ENCODE peak calls at places on chromosomes 13 and 19, in seven cellular contexts. V is upper lobe of right lung; S is fibroblast of mammary gland; N is CD8-positive, alpha-beta T cell; R is tibial artery; M is Peyer's patch; W is astrocyte. K is an unnamed sample.

GRCh38 chr19:18514800-18515682 is 6.8 kb downstream of the ELL start:
- DNase-seq in V (peak; percentile 81), S (peak; percentile 74), N (no peak), R (peak; percentile 45), M (peak; percentile 85), W (no peak), K (peak; percentile 78)

GRCh38 chr13:40653558-40654318 is 12.7 kb downstream of the FOXO1 start:
- DNase-seq in V (no peak), S (no peak), N (no peak), R (no peak), M (no peak), W (peak; percentile 68), K (no peak)

GRCh38 chr13:98997051-98997730 is 19.3 kb upstream of the DOCK9 start:
- DNase-seq in V (no peak), S (no peak), N (no peak), R (no peak), M (no peak), W (no peak), K (no peak)

GRCh38 chr13:96091164-96091931 is 1.4 kb downstream of the HS6ST3 start:
- DNase-seq in V (peak; percentile 63), S (no peak), N (no peak), R (peak; percentile 30), M (peak; percentile 49), W (no peak), K (no peak)

GRCh38 chr13:111844682-111845081 is 222.3 kb upstream of the SOX1 start:
- DNase-seq in V (no peak), S (no peak), N (no peak), R (no peak), M (no peak), W (no peak), K (no peak)

GRCh38 chr13:94006271-94006670 is 473.2 kb downstream of the DCT start:
- DNase-seq in V (no peak), S (no peak), N (no peak), R (no peak), M (no peak), W (no peak), K (no peak)

GRCh38 chr13:40141859-40142555 is 486.5 kb downstream of the COG6 start:
- DNase-seq in V (no peak), S (no peak), N (no peak), R (no peak), M (no peak), W (no peak), K (no peak)

GRCh38 chr19:51592521-51592920 is 21.4 kb downstream of the ZNF175 start:
- DNase-seq in V (no peak), S (no peak), N (no peak), R (no peak), M (no peak), W (no peak), K (no peak)

GRCh38 chr13:99969368-99969933 is 2.1 kb downstream of the ZIC5 start:
- DNase-seq in V (no peak), S (no peak), N (no peak), R (no peak), M (no peak), W (no peak), K (no peak)

GRCh38 chr13:57409656-57410055 is 221.9 kb upstream of the PCDH17 start:
- DNase-seq in V (no peak), S (no peak), N (no peak), R (no peak), M (no peak), W (no peak), K (no peak)

GRCh38 chr19:35718345-35719041 is 690 bp downstream of the KMT2B start:
- DNase-seq in V (peak; percentile 83), S (no peak), N (no peak), R (no peak), M (peak; percentile 64), W (no peak), K (no peak)

GRCh38 chr13:85693889-85694511 is 105.2 kb downstream of the SLITRK6 start:
- DNase-seq in V (no peak), S (no peak), N (no peak), R (no peak), M (no peak), W (peak; percentile 5), K (no peak)
- H3K4me3 ChIP-seq in V (no peak overlapping the region), S (no peak overlapping the region), N (no peak overlapping the region), R (no peak overlapping the region), M (no peak overlapping the region), W (no peak overlapping the region), K (no peak overlapping the region)

GRCh38 chr13:30934381-30934780 is 1.9 kb downstream of the TEX26 start:
- DNase-seq in V (no peak), S (no peak), N (no peak), R (no peak), M (no peak), W (no peak), K (no peak)
- TF ChIP-seq CTCF in V (no peak), S (no peak), N (no peak), R (no peak), M (no peak), W (no peak), K (no peak)

GRCh38 chr19:55370305-55370988 is at the start of gene IL11:
- DNase-seq in V (no peak), S (peak; percentile 51), N (no peak), R (no peak), M (no peak), W (peak; percentile 57), K (no peak)
- H3K4me3 ChIP-seq in V (peak within 1 kb of the TSS; percentile 19), S (peak within 1 kb of the TSS; percentile 59), N (no peak within 1 kb of the TSS), R (peak within 1 kb of the TSS; percentile 31), M (peak within 1 kb of the TSS; percentile 44), W (peak within 1 kb of the TSS; percentile 83), K (peak within 1 kb of the TSS; percentile 48)

GRCh38 chr13:52899206-52899605 is 50.8 kb upstream of the PCDH8 start:
- DNase-seq in V (no peak), S (no peak), N (no peak), R (no peak), M (no peak), W (no peak), K (no peak)
- TF ChIP-seq CTCF in V (no peak), S (no peak), N (no peak), R (no peak), M (no peak), W (no peak), K (no peak)

DNA sequence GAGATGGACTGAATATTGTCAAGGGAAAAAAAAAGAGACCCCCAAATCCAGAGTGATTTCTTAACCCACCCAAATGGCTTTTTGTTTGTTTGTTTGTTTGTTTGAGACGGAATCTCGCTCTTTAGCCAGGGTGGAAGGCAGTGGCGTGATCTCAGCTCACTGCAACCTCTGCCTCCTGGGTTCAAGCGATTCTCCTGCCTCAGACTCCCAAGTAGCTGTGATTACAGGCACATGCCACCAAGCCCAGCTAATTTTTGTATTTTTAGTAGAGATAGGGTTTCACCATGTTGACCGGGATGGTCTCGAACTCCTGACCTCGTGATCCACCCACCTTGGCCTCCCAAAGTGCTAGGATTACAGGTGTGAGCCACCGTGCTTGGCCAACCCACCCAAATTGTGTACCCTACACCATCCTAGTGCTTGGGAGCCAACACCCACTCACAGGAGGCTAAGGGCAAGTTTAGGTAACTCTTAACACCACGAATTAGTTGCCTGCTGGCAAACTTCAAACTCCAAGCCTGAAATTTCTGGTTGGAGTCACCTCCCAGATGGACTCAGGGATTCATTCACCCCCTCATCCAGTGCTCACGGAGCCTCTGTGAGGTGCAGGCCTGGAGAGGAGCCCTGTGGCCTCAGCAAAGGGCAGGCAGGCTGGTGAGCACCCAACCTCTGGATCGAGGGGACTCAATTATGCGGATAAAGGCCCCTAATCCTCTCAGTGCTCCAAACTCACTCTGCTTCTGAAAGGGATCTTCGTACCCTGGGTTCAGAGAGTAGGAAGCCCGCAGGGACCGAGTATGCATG is 37.6 kb downstream of the ACTN4 start:
- DNase-seq in V (no peak), S (no peak), N (no peak), R (no peak), M (no peak), W (no peak), K (no peak)
- H3K4me3 ChIP-seq in V (no peak overlapping the region), S (peak overlapping the region; percentile 15), N (no peak overlapping the region), R (no peak overlapping the region), M (no peak overlapping the region), W (no peak overlapping the region), K (no peak overlapping the region)

GRCh38 chr13:106418556-106418955 is 116.9 kb downstream of the EFNB2 start:
- DNase-seq in V (no peak), S (peak; percentile 97), N (no peak), R (no peak), M (no peak), W (peak; percentile 69), K (no peak)
- TF ChIP-seq CTCF in V (no peak), S (no peak), N (no peak), R (no peak), M (no peak), W (no peak), K (no peak)

GRCh38 chr13:113861433-113862030 is 2.3 kb downstream of the GAS6 start:
- DNase-seq in V (no peak), S (no peak), N (no peak), R (no peak), M (peak; percentile 50), W (no peak), K (no peak)
- H3K4me3 ChIP-seq in V (peak overlapping the region; percentile 71), S (peak overlapping the region; percentile 87), N (no peak overlapping the region), R (peak overlapping the region; percentile 86), M (peak overlapping the region; percentile 11), W (no peak overlapping the region), K (no peak overlapping the region)

DNA sequence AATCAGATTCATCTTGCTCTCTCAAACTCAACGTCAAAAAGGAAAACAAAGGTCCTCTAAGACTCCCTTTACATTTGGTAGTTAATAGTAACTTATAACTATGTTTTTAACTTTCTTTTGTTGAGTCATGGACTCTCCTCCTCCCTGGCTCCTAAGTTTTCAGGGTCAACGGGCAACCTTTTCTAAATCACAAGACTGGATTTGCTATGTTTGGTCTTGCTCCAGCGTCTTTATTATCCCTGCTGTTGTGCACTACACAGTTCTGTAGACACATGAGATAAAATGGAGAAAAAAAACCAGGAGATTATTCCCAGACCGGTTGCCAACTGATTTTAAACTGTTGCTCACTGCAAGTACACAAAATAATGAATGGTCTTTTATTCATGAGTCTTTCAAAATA is 1.9 kb upstream of the ITM2B start:
- DNase-seq in V (no peak), S (no peak), N (no peak), R (no peak), M (no peak), W (peak; percentile 24), K (peak; percentile 96)
- TF ChIP-seq CTCF in V (no peak), S (no peak), N (no peak), R (no peak), M (no peak), W (no peak), K (no peak)

DNA sequence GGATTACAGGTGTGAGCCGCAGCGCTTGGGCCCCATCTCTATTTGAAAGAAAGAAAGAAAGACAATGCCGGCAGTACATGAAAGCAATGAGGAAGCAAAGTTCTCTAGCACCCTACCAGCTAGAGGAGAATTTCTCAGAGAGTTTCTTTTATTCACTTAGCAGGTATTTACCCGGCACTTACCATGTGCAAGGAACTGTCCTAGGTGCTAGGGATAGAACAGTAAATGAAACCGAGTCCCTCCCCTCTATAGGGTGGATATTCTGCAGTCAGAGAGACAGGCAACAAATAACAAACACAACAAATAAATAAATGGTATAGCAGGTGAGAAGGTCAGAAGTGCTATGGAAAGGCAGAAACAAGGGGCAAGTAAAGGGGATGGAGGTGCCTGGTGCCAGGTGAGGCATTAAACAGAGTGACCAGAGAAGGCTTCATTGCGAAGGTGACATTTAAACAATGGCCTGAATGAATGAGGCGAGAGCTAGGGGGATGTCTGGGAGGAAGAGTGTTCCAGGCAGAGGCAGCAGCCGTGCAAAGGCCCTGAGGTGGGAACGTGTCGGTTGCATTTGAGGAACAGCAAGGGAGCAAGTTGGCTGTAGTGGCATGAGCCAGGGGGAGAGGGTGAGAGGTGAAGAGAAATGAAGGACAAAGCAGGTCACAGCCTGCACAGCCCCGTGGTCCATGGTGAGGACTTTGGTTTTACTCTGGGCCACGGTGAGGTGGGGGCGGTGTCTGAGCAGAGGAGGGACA is 10.8 kb upstream of the MYH14 start:
- DNase-seq in V (no peak), S (no peak), N (no peak), R (no peak), M (no peak), W (no peak), K (no peak)
- H3K4me3 ChIP-seq in V (no peak overlapping the region), S (no peak overlapping the region), N (no peak overlapping the region), R (no peak overlapping the region), M (no peak overlapping the region), W (no peak overlapping the region), K (no peak overlapping the region)